ENCODE peak calls at places on chromosomes 3 and 15, in six cellular contexts. One of them, this sample, is unnamed. For H3K4me1, the result is how much of the 10 kb centered on the place peaks cover.

GRCh38 chr3:14412831-14413380 is 10.5 kb downstream of the SLC6A6 start:
- DNase-seq in GM23338: peak
- DNase-seq in hepatocyte: no peak
- DNase-seq in lower lobe of right lung: no peak
- DNase-seq in H9: peak
- DNase-seq in Peyer's patch: no peak
- DNase-seq in this sample: no peak

GRCh38 chr3:183188895-183189462 is 26.4 kb upstream of the LAMP3 start:
- DNase-seq in GM23338: peak
- DNase-seq in hepatocyte: peak
- DNase-seq in lower lobe of right lung: peak
- DNase-seq in H9: peak
- DNase-seq in Peyer's patch: peak
- DNase-seq in this sample: no peak

GRCh38 chr3:51955175-51955892 is at the start of gene GPR62:
- DNase-seq in GM23338: no peak
- DNase-seq in hepatocyte: no peak
- DNase-seq in lower lobe of right lung: no peak
- DNase-seq in H9: no peak
- DNase-seq in Peyer's patch: no peak
- DNase-seq in this sample: peak

GRCh38 chr3:15541371-15541770 is 19.9 kb upstream of the COLQ start:
- DNase-seq in GM23338: no peak
- DNase-seq in hepatocyte: no peak
- DNase-seq in lower lobe of right lung: no peak
- DNase-seq in H9: no peak
- DNase-seq in Peyer's patch: no peak
- DNase-seq in this sample: no peak

GRCh38 chr3:71035314-71035713 is 548.2 kb downstream of the FOXP1 start:
- DNase-seq in GM23338: no peak
- DNase-seq in hepatocyte: no peak
- DNase-seq in lower lobe of right lung: no peak
- DNase-seq in H9: no peak
- DNase-seq in Peyer's patch: no peak
- DNase-seq in this sample: no peak

GRCh38 chr3:18791752-18792151 is 356.6 kb upstream of the KCNH8 start:
- DNase-seq in GM23338: no peak
- DNase-seq in hepatocyte: no peak
- DNase-seq in lower lobe of right lung: no peak
- DNase-seq in H9: no peak
- DNase-seq in Peyer's patch: no peak
- DNase-seq in this sample: no peak

GRCh38 chr3:184767377-184767776 is 44.6 kb upstream of the VPS8 start:
- DNase-seq in GM23338: no peak
- DNase-seq in hepatocyte: no peak
- DNase-seq in lower lobe of right lung: no peak
- DNase-seq in H9: no peak
- DNase-seq in Peyer's patch: no peak
- DNase-seq in this sample: no peak

GRCh38 chr15:93231261-93231939 is 142.4 kb upstream of the RGMA start:
- DNase-seq in GM23338: no peak
- DNase-seq in hepatocyte: no peak
- DNase-seq in lower lobe of right lung: no peak
- DNase-seq in H9: no peak
- DNase-seq in Peyer's patch: no peak
- DNase-seq in this sample: no peak

GRCh38 chr3:43629254-43629653 is 7.4 kb upstream of the ANO10 start:
- DNase-seq in GM23338: no peak
- DNase-seq in hepatocyte: no peak
- DNase-seq in lower lobe of right lung: no peak
- DNase-seq in H9: no peak
- DNase-seq in Peyer's patch: no peak
- DNase-seq in this sample: no peak

GRCh38 chr3:45441570-45442313 is 53.4 kb downstream of the LARS2 start:
- DNase-seq in GM23338: no peak
- DNase-seq in hepatocyte: peak
- DNase-seq in lower lobe of right lung: no peak
- DNase-seq in H9: no peak
- DNase-seq in Peyer's patch: no peak
- DNase-seq in this sample: no peak

GRCh38 chr3:132456141-132456540 is 38.8 kb downstream of the DNAJC13 start:
- DNase-seq in GM23338: no peak
- DNase-seq in hepatocyte: no peak
- DNase-seq in lower lobe of right lung: no peak
- DNase-seq in H9: no peak
- DNase-seq in Peyer's patch: no peak
- DNase-seq in this sample: no peak

GRCh38 chr15:51108933-51109550 is 14.3 kb upstream of the TNFAIP8L3 start:
- DNase-seq in GM23338: no peak
- DNase-seq in hepatocyte: no peak
- DNase-seq in lower lobe of right lung: no peak
- DNase-seq in H9: no peak
- DNase-seq in Peyer's patch: no peak
- DNase-seq in this sample: no peak

GRCh38 chr15:99109555-99110021 is 4.7 kb downstream of the SYNM start:
- DNase-seq in GM23338: no peak
- DNase-seq in hepatocyte: no peak
- DNase-seq in lower lobe of right lung: peak
- DNase-seq in H9: no peak
- DNase-seq in Peyer's patch: no peak
- DNase-seq in this sample: no peak

GRCh38 chr3:115800489-115801080 is 177.3 kb downstream of the GAP43 start:
- DNase-seq in GM23338: no peak
- DNase-seq in hepatocyte: no peak
- DNase-seq in lower lobe of right lung: no peak
- DNase-seq in H9: no peak
- DNase-seq in Peyer's patch: no peak
- DNase-seq in this sample: no peak

GRCh38 chr3:37892917-37893595 is 31.4 kb downstream of the CTDSPL start:
- DNase-seq in GM23338: no peak
- DNase-seq in hepatocyte: peak
- DNase-seq in lower lobe of right lung: peak
- DNase-seq in H9: no peak
- DNase-seq in Peyer's patch: peak
- DNase-seq in this sample: no peak

GRCh38 chr15:101232677-101233076 is 19.2 kb downstream of the CHSY1 start:
- DNase-seq in GM23338: peak
- DNase-seq in hepatocyte: no peak
- DNase-seq in lower lobe of right lung: no peak
- DNase-seq in H9: no peak
- DNase-seq in Peyer's patch: no peak
- DNase-seq in this sample: no peak

GRCh38 chr3:170949211-170949610 is 40.8 kb upstream of the EIF5A2 start:
- DNase-seq in GM23338: no peak
- DNase-seq in hepatocyte: no peak
- DNase-seq in lower lobe of right lung: no peak
- DNase-seq in H9: no peak
- DNase-seq in Peyer's patch: no peak
- DNase-seq in this sample: no peak

GRCh38 chr15:88396382-88396781 is 70.8 kb downstream of the MRPL46 start:
- DNase-seq in GM23338: peak
- DNase-seq in hepatocyte: peak
- DNase-seq in lower lobe of right lung: no peak
- DNase-seq in H9: no peak
- DNase-seq in Peyer's patch: no peak
- DNase-seq in this sample: peak

GRCh38 chr3:37608061-37608702 is 253.5 kb upstream of the CTDSPL start:
- DNase-seq in GM23338: no peak
- DNase-seq in hepatocyte: peak
- DNase-seq in lower lobe of right lung: no peak
- DNase-seq in H9: no peak
- DNase-seq in Peyer's patch: no peak
- DNase-seq in this sample: no peak

GRCh38 chr15:98403569-98403968 is 244.8 kb upstream of the IGF1R start:
- DNase-seq in GM23338: no peak
- DNase-seq in hepatocyte: no peak
- DNase-seq in lower lobe of right lung: no peak
- DNase-seq in H9: no peak
- DNase-seq in Peyer's patch: no peak
- DNase-seq in this sample: no peak

GRCh38 chr3:17507480-17507879 is 235.0 kb downstream of the TBC1D5 start:
- DNase-seq in GM23338: no peak
- DNase-seq in hepatocyte: no peak
- DNase-seq in lower lobe of right lung: no peak
- DNase-seq in H9: no peak
- DNase-seq in Peyer's patch: no peak
- DNase-seq in this sample: no peak

GRCh38 chr3:115062412-115062956 is 84.6 kb downstream of the ZBTB20 start:
- DNase-seq in GM23338: no peak
- DNase-seq in hepatocyte: no peak
- DNase-seq in lower lobe of right lung: no peak
- DNase-seq in H9: no peak
- DNase-seq in Peyer's patch: no peak
- DNase-seq in this sample: no peak

GRCh38 chr15:90306560-90306959 is 41.1 kb downstream of the NGRN start:
- DNase-seq in GM23338: no peak
- DNase-seq in hepatocyte: no peak
- DNase-seq in lower lobe of right lung: no peak
- DNase-seq in H9: no peak
- DNase-seq in Peyer's patch: no peak
- DNase-seq in this sample: no peak

GRCh38 chr3:9846231-9846630 is 2.4 kb upstream of the RPUSD3 start:
- DNase-seq in GM23338: no peak
- DNase-seq in hepatocyte: no peak
- DNase-seq in lower lobe of right lung: peak
- DNase-seq in H9: peak
- DNase-seq in Peyer's patch: no peak
- DNase-seq in this sample: no peak

GRCh38 chr3:129460572-129460971 is 20.5 kb downstream of the IFT122 start:
- DNase-seq in GM23338: no peak
- DNase-seq in hepatocyte: no peak
- DNase-seq in lower lobe of right lung: no peak
- DNase-seq in H9: no peak
- DNase-seq in Peyer's patch: no peak
- DNase-seq in this sample: no peak

GRCh38 chr3:129461022-129461421 is 21.0 kb downstream of the IFT122 start:
- DNase-seq in GM23338: no peak
- DNase-seq in hepatocyte: no peak
- DNase-seq in lower lobe of right lung: no peak
- DNase-seq in H9: no peak
- DNase-seq in Peyer's patch: no peak
- DNase-seq in this sample: no peak

GRCh38 chr3:129461461-129462146 is 21.6 kb downstream of the IFT122 start:
- DNase-seq in GM23338: no peak
- DNase-seq in hepatocyte: no peak
- DNase-seq in lower lobe of right lung: no peak
- DNase-seq in H9: no peak
- DNase-seq in Peyer's patch: no peak
- DNase-seq in this sample: no peak

GRCh38 chr3:129462365-129462968 is 22.4 kb downstream of the IFT122 start:
- DNase-seq in GM23338: no peak
- DNase-seq in hepatocyte: peak
- DNase-seq in lower lobe of right lung: no peak
- DNase-seq in H9: no peak
- DNase-seq in Peyer's patch: no peak
- DNase-seq in this sample: no peak

DNA sequence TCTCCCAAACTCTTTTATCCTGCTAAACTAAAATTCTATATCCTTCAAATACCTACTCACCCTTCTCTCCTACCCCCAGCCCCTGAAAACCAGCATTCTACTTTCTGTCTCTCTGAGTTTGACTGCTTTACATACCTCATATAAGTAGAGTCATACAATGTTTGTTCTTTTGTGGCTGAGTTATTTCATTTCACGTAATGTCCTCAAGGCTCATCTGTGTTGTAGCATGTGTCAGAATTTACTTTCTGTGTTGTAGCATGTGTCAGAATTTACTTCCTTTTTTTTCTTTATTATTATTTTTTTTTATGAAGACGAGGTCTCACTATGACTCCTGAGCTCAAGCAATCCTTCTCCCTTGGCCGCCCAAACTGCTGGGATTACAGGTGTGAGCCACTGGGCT is 20.1 kb downstream of the IFT122 start:
- DNase-seq in GM23338: no peak
- DNase-seq in hepatocyte: no peak
- DNase-seq in lower lobe of right lung: no peak
- DNase-seq in H9: no peak
- DNase-seq in Peyer's patch: no peak
- DNase-seq in this sample: no peak
- H3K4me1 ChIP-seq in GM23338: under half
- H3K4me1 ChIP-seq in hepatocyte: under half
- H3K4me1 ChIP-seq in lower lobe of right lung: under half
- H3K4me1 ChIP-seq in H9: under half
- H3K4me1 ChIP-seq in Peyer's patch: under half
- H3K4me1 ChIP-seq in this sample: under half

GRCh38 chr15:25789616-25790002 is 73.5 kb downstream of the ATP10A start:
- DNase-seq in GM23338: no peak
- DNase-seq in hepatocyte: no peak
- DNase-seq in lower lobe of right lung: no peak
- DNase-seq in H9: no peak
- DNase-seq in Peyer's patch: no peak
- DNase-seq in this sample: peak
- H3K27ac ChIP-seq in GM23338: no peak
- H3K27ac ChIP-seq in hepatocyte: no peak
- H3K27ac ChIP-seq in lower lobe of right lung: peak
- H3K27ac ChIP-seq in H9: no peak
- H3K27ac ChIP-seq in Peyer's patch: peak
- H3K27ac ChIP-seq in this sample: no peak

DNA sequence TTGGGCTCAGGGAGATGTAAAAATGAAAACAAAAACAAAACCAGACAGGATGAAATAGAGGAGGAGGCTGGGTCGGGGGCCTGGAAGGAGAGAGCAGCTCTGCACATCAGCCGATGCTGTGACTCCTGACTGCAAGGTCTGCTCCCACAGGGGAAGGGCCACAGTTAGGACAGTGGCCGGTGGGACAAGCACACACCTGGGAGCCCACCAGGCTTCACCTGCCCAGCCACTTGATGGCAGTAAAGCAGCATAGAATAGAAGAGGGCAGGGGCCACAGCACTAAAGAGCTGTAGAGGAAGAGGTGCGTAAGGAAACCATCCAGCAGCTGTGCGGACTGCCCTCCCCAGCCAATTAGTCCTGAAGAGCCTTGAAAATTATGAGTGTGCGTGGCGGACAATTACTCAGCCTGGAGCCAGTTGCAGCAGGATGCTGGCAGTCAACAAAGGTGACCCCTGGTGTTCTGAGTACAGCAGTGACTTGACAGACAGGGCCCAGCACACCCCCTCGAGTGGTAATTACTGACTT is 29.8 kb downstream of the ALS2CL start:
- DNase-seq in GM23338: peak
- DNase-seq in hepatocyte: peak
- DNase-seq in lower lobe of right lung: peak
- DNase-seq in H9: peak
- DNase-seq in Peyer's patch: peak
- DNase-seq in this sample: no peak
- TF ChIP-seq CTCF in GM23338: peak
- TF ChIP-seq CTCF in hepatocyte: peak
- TF ChIP-seq CTCF in lower lobe of right lung: no peak
- TF ChIP-seq CTCF in H9: peak
- TF ChIP-seq CTCF in Peyer's patch: no peak
- TF ChIP-seq CTCF in this sample: peak

DNA sequence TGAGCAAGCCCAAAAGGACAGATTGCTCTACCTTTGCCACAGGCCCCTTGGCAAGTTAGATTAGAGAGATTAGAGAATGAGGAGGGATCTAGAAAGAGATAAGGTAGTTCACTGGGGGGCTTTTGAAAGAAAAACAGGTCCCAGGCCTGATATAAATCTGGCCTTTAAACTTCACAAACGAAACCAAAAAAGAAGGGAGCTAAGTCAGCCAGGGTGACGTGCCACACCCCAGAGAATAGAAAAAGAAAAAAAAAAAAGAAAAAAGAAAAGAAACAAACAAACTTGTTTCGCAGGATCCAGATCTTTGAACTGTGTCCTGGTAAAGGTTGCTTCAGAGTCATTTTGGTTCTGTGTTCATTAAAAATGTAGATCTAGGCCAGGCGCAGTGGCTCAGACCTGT is 3.6 kb downstream of the KAT2B start:
- DNase-seq in GM23338: no peak
- DNase-seq in hepatocyte: no peak
- DNase-seq in lower lobe of right lung: no peak
- DNase-seq in H9: no peak
- DNase-seq in Peyer's patch: no peak
- DNase-seq in this sample: no peak
- H3K4me1 ChIP-seq in GM23338: under half
- H3K4me1 ChIP-seq in hepatocyte: under half
- H3K4me1 ChIP-seq in lower lobe of right lung: half or more
- H3K4me1 ChIP-seq in H9: under half
- H3K4me1 ChIP-seq in Peyer's patch: under half
- H3K4me1 ChIP-seq in this sample: under half